ENCODE peak calls at places on chromosomes 6 and 20, in six cellular contexts. Y is sciatic nerve; O is activated CD8-positive, alpha-beta T cell treated with anti-CD3 and anti-CD28 coated beads, Interleukin-2, amount 10 ng/mL, durations not matched to agents 7 days and 5 days; Q is natural killer cell; P is lower lobe of right lung; N is central memory CD8-positive, alpha-beta T cell. B is an unnamed sample.

GRCh38 chr20:45445805-45446562 is 23.6 kb upstream of the WFDC2 start:
- ATAC-seq in O (peak), Q (peak), P (no peak), Y (no peak), N (no peak), B (no peak)

GRCh38 chr6:1704711-1705110 is 95.0 kb downstream of the FOXC1 start:
- ATAC-seq in O (no peak), N (no peak), Y (no peak), P (no peak), Q (no peak), B (no peak)

GRCh38 chr6:252775-253526 is 39.3 kb upstream of the DUSP22 start:
- ATAC-seq in Y (no peak), Q (peak), N (no peak), O (peak), P (peak), B (no peak)

GRCh38 chr6:24255676-24256075 is 102.2 kb downstream of the DCDC2 start:
- ATAC-seq in P (no peak), O (no peak), N (no peak), Q (no peak), Y (no peak), B (no peak)

GRCh38 chr6:157207521-157208076 is 115.7 kb downstream of the TMEM242 start:
- ATAC-seq in O (no peak), Q (no peak), Y (no peak), N (no peak), P (no peak), B (no peak)

GRCh38 chr20:13571662-13572061 is 67.1 kb downstream of the TASP1 start:
- ATAC-seq in O (no peak), Q (no peak), P (no peak), N (no peak), Y (no peak), B (no peak)

GRCh38 chr6:134361011-134361410 is 43.1 kb upstream of the SGK1 start:
- ATAC-seq in Y (no peak), Q (no peak), N (no peak), O (no peak), P (no peak), B (no peak)

GRCh38 chr6:142913511-142914047 is 31.4 kb downstream of the HIVEP2 start:
- ATAC-seq in O (peak), P (peak), N (peak), Q (peak), Y (peak), B (peak)

GRCh38 chr6:106858653-106859092 is 115.9 kb downstream of the CD24 start:
- ATAC-seq in P (no peak), Q (no peak), O (no peak), N (no peak), Y (no peak), B (no peak)

GRCh38 chr6:3427740-3428085 is 29.1 kb downstream of the SLC22A23 start:
- ATAC-seq in N (no peak), Q (no peak), P (peak), O (no peak), Y (peak), B (no peak)

GRCh38 chr6:12560315-12560714 is 156.3 kb upstream of the PHACTR1 start:
- ATAC-seq in Y (no peak), O (no peak), P (no peak), N (no peak), Q (no peak), B (no peak)

GRCh38 chr20:51481311-51481997 is 61.1 kb downstream of the NFATC2 start:
- ATAC-seq in Y (no peak), O (peak), Q (peak), N (peak), P (peak), B (no peak)

B was measured in activated CD4-positive, CD25-positive, alpha-beta regulatory T cell treated with anti-CD3 and anti-CD28 coated beads, Interleukin-2, amount 50 U/mL, for 24 hours.